ENCODE peak calls at places on chromosome X, in eight cellular contexts. L is ecto neural progenitor cell; B is SK-N-DZ; F is coronary artery; H is tibial artery; E is iris pigment epithelial cell; S is stimulated activated CD8-positive, alpha-beta memory T cell treated with anti-CD3 and anti-CD28 coated beads, Interleukin-4, amount 100 ng/mL, for 48 hours; Z is bronchial epithelial cell. D is an unnamed sample.

GRCh38 chrX:131548994-131549393 is 5.1 kb downstream of the OR13H1 start:
- DNase-seq in L (no peak), B (no peak), F (no peak), H (no peak), E (no peak), S (no peak), Z (no peak), D (no peak)

GRCh38 chrX:110384490-110384889 is 25.8 kb downstream of the RTL9 start:
- DNase-seq in L (no peak), B (no peak), F (no peak), H (no peak), E (peak; percentile 53), S (no peak), Z (peak; percentile 46), D (no peak)

GRCh38 chrX:133698298-133698697 is 283.0 kb upstream of the GPC4 start:
- DNase-seq in L (no peak), B (no peak), F (no peak), H (no peak), E (peak; percentile 49), S (no peak), Z (peak; percentile 39), D (no peak)

GRCh38 chrX:150438165-150438564 is 75.0 kb downstream of the MAMLD1 start:
- DNase-seq in L (no peak), B (no peak), F (no peak), H (no peak), E (peak; percentile 46), S (no peak), Z (no peak), D (no peak)

GRCh38 chrX:20668550-20668949 is 401.8 kb upstream of the RPS6KA3 start:
- DNase-seq in L (no peak), B (no peak), F (no peak), H (no peak), E (no peak), S (no peak), Z (no peak), D (no peak)

GRCh38 chrX:45070116-45071007 is 130.3 kb downstream of the DIPK2B start:
- DNase-seq in L (no peak), B (peak; percentile 29), F (no peak), H (peak; percentile 21), E (peak; percentile 72), S (no peak), Z (peak; percentile 44), D (no peak)

GRCh38 chrX:101051549-101052302 is at the start of gene TRMT2B:
- DNase-seq in L (peak; percentile 67), B (peak; percentile 75), F (peak; percentile 85), H (peak; percentile 76), E (peak; percentile 75), S (peak; percentile 80), Z (peak; percentile 63), D (no peak)

GRCh38 chrX:6446588-6446987 is 88.3 kb downstream of the VCX3A start:
- DNase-seq in L (no peak), B (no peak), F (no peak), H (no peak), E (no peak), S (no peak), Z (no peak), D (no peak)